ENCODE peak calls at places on chromosome 17, in six cellular contexts. G is IMR-90, S is psoas muscle, Q is endodermal cell, Z is heart right ventricle, F is fibroblast of lung. X is an unnamed sample.
A peak's percentile ranks its signal among the peaks of the same experiment; 100 is the strongest.

GRCh38 chr17:66944365-66945203 is 19.9 kb upstream of the CACNG4 start:
- DNase-seq in G (peak; percentile 38), S (no peak), Q (peak; percentile 71), Z (no peak), F (peak; percentile 66), X (no peak)

GRCh38 chr17:82787081-82787848 is 35.4 kb downstream of the TBCD start:
- DNase-seq in G (no peak), S (peak; percentile 95), Q (no peak), Z (no peak), F (peak; percentile 85), X (no peak)

GRCh38 chr17:8832711-8833352 is 33.7 kb upstream of the MFSD6L start:
- DNase-seq in G (no peak), S (no peak), Q (peak; percentile 97), Z (peak; percentile 31), F (no peak), X (peak; percentile 66)

GRCh38 chr17:63960430-63960829 is 12.3 kb downstream of the SCN4A start:
- DNase-seq in G (no peak), S (no peak), Q (peak; percentile 98), Z (no peak), F (no peak), X (no peak)

GRCh38 chr17:41171881-41172280 is 3.9 kb upstream of the KRTAP4-3 start:
- DNase-seq in G (peak; percentile 23), S (no peak), Q (no peak), Z (no peak), F (peak; percentile 4), X (no peak)

GRCh38 chr17:31596382-31597323 is 205.2 kb downstream of the RAB11FIP4 start:
- DNase-seq in G (peak; percentile 98), S (peak; percentile 94), Q (peak; percentile 89), Z (peak; percentile 75), F (peak; percentile 99), X (peak; percentile 19)

GRCh38 chr17:77613627-77614026 is 344.9 kb upstream of the TNRC6C start:
- DNase-seq in G (no peak), S (no peak), Q (peak; percentile 30), Z (no peak), F (no peak), X (no peak)

GRCh38 chr17:80882323-80882722 is 109.3 kb upstream of the CHMP6 start:
- DNase-seq in G (no peak), S (peak; percentile 34), Q (no peak), Z (no peak), F (no peak), X (no peak)

GRCh38 chr17:59756236-59756818 is 48.9 kb downstream of the VMP1 start:
- DNase-seq in G (peak; percentile 74), S (no peak), Q (no peak), Z (no peak), F (peak; percentile 98), X (no peak)

GRCh38 chr17:65472602-65473001 is 88.8 kb downstream of the AXIN2 start:
- DNase-seq in G (no peak), S (peak; percentile 85), Q (no peak), Z (no peak), F (peak; percentile 53), X (peak; percentile 19)

GRCh38 chr17:22460461-22461063 is 768.2 kb downstream of the KCNJ18 start:
- DNase-seq in G (no peak), S (no peak), Q (no peak), Z (no peak), F (no peak), X (no peak)

GRCh38 chr17:37182786-37183185 is 193.0 kb upstream of the C17orf78 start:
- DNase-seq in G (peak; percentile 15), S (no peak), Q (no peak), Z (no peak), F (peak; percentile 49), X (no peak)

GRCh38 chr17:80773243-80773991 is 218.2 kb upstream of the CHMP6 start:
- DNase-seq in G (peak; percentile 80), S (peak; percentile 94), Q (peak; percentile 81), Z (peak; percentile 63), F (peak; percentile 33), X (peak; percentile 45)

GRCh38 chr17:82384730-82385429 is 13.3 kb downstream of the UTS2R start:
- DNase-seq in G (peak; percentile 41), S (peak; percentile 89), Q (peak; percentile 78), Z (peak; percentile 58), F (peak; percentile 31), X (peak; percentile 73)

GRCh38 chr17:41772218-41772585 is 14.3 kb downstream of the JUP start:
- DNase-seq in G (no peak), S (no peak), Q (peak; percentile 84), Z (no peak), F (no peak), X (no peak)

GRCh38 chr17:82791532-82791931 is 39.7 kb downstream of the TBCD start:
- DNase-seq in G (peak; percentile 98), S (no peak), Q (no peak), Z (no peak), F (peak; percentile 96), X (no peak)

GRCh38 chr17:2797632-2798031 is 1.4 kb downstream of the RAP1GAP2 start:
- DNase-seq in G (no peak), S (no peak), Q (no peak), Z (no peak), F (no peak), X (no peak)

GRCh38 chr17:41697122-41697962 is 8.7 kb downstream of the EIF1 start:
- DNase-seq in G (peak; percentile 64), S (peak; percentile 89), Q (peak; percentile 37), Z (peak; percentile 44), F (no peak), X (peak; percentile 72)

GRCh38 chr17:10879110-10879509 is 41.2 kb upstream of the PIRT start:
- DNase-seq in G (no peak), S (peak; percentile 61), Q (peak; percentile 91), Z (peak; percentile 22), F (no peak), X (peak; percentile 50)

GRCh38 chr17:4945176-4945943 is 3.0 kb downstream of the PFN1 start:
- DNase-seq in G (peak; percentile 93), S (peak; percentile 90), Q (peak; percentile 81), Z (peak; percentile 49), F (peak; percentile 90), X (peak; percentile 60)

GRCh38 chr17:29347831-29348281 is 42.3 kb upstream of the TAOK1 start:
- DNase-seq in G (no peak), S (no peak), Q (peak; percentile 17), Z (no peak), F (peak; percentile 13), X (no peak)

GRCh38 chr17:66183529-66183928 is 8.4 kb downstream of the CEP112 start:
- DNase-seq in G (no peak), S (no peak), Q (no peak), Z (no peak), F (no peak), X (no peak)

GRCh38 chr17:31442860-31443259 is 51.4 kb downstream of the RAB11FIP4 start:
- DNase-seq in G (no peak), S (no peak), Q (no peak), Z (no peak), F (no peak), X (no peak)

GRCh38 chr17:46976626-46977270 is 2.3 kb downstream of the RPRML start:
- DNase-seq in G (no peak), S (no peak), Q (peak; percentile 85), Z (no peak), F (no peak), X (no peak)

GRCh38 chr17:55289978-55290377 is 25.2 kb downstream of the HLF start:
- DNase-seq in G (no peak), S (no peak), Q (no peak), Z (no peak), F (no peak), X (no peak)

GRCh38 chr17:76948726-76949342 is 80.6 kb downstream of the MGAT5B start:
- DNase-seq in G (no peak), S (peak; percentile 23), Q (no peak), Z (no peak), F (no peak), X (no peak)

DNA sequence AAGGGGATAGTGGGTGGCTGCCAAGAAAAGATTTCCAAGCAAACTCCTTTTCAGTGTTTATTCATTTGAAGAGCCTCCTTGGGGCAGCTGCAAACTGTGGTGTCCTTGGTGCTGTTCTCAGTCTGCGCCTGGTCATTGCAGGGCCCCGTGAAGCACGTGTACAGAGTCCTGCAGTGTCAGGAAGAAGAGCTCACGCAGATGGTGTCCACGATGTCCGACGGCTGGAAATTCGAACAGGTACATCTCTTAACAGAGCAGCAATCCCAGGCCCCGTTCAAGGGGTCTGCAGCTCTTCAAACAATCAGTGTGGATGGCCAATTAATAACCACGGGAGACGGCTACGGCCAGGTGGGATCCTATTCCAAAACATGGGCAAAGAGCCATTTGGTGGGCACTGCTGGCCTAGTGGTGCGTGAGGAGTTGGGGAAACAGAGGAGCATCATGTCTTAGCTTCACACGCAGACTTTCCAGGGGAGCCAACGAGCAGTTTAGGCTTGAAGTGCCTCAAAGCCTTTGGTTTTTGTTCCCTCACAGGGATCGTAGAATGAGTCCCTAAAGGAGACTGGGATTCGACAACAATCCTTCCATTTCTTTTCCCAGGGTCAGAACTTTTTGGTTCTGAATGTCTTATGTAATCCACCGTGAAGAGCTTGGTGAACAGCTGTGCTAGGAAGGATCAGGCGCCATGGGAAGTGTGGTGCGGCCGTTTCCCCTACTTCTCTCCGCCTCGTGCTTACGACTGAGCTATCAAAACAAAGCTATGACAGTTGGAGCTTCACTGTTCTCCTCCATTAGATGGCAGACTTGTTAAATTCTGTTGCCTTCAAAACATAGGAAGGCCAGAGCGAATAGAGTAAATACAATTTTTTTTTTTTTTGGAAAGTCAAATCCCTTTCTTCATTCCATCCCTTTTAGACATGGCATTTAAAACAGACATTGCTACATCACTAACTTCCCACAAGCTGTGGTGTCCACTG is 12.6 kb downstream of the KCTD2 start:
- DNase-seq in G (peak; percentile 81), S (no peak), Q (no peak), Z (no peak), F (peak; percentile 50), X (peak; percentile 53)
- H3K36me3 ChIP-seq in G (peaks cover 44% of the 10 kb centered on the region), S (peaks cover 65% of the 10 kb centered on the region), Q (peaks cover 80% of the 10 kb centered on the region), Z (peaks cover 28% of the 10 kb centered on the region), F (peaks cover 20% of the 10 kb centered on the region), X (no peaks in the 10 kb centered on the region)

GRCh38 chr17:42819939-42820535 is 4.0 kb downstream of the BECN1 start:
- DNase-seq in G (peak; percentile 37), S (peak; percentile 80), Q (peak; percentile 96), Z (peak; percentile 40), F (peak; percentile 46), X (peak; percentile 68)

GRCh38 chr17:42817866-42818265 is 6.2 kb downstream of the BECN1 start:
- DNase-seq in G (peak; percentile 56), S (no peak), Q (no peak), Z (no peak), F (peak; percentile 83), X (no peak)

GRCh38 chr17:42821176-42821575 is 2.9 kb downstream of the BECN1 start:
- DNase-seq in G (no peak), S (no peak), Q (no peak), Z (no peak), F (no peak), X (no peak)

GRCh38 chr17:42814633-42815399 is 9.3 kb downstream of the BECN1 start:
- DNase-seq in G (peak; percentile 81), S (no peak), Q (no peak), Z (no peak), F (peak; percentile 98), X (no peak)

GRCh38 chr17:42818379-42818778 is 5.7 kb downstream of the BECN1 start:
- DNase-seq in G (peak; percentile 33), S (no peak), Q (no peak), Z (no peak), F (peak; percentile 48), X (no peak)
- H3K27ac ChIP-seq in G (no peak overlapping the region), S (no peak overlapping the region), Q (no peak overlapping the region), Z (no peak overlapping the region), F (peak overlapping the region; percentile 49), X (no peak overlapping the region)

GRCh38 chr17:3798273-3799180 is 2.5 kb downstream of the ITGAE start:
- DNase-seq in G (no peak), S (no peak), Q (peak; percentile 47), Z (no peak), F (no peak), X (peak; percentile 81)
- H3K4me1 ChIP-seq in G (peaks cover 27% of the 10 kb centered on the region), S (no peaks in the 10 kb centered on the region), Q (no peaks in the 10 kb centered on the region), Z (peaks cover 11% of the 10 kb centered on the region), F (peaks cover 6% of the 10 kb centered on the region), X (peaks cover 30% of the 10 kb centered on the region)

GRCh38 chr17:52170963-52171572 is 12.6 kb upstream of the CA10 start:
- DNase-seq in G (no peak), S (no peak), Q (peak; percentile 88), Z (no peak), F (no peak), X (peak; percentile 57)
- H3K36me3 ChIP-seq in G (no peaks in the 10 kb centered on the region), S (no peaks in the 10 kb centered on the region), Q (no peaks in the 10 kb centered on the region), Z (no peaks in the 10 kb centered on the region), F (no peaks in the 10 kb centered on the region), X (no peaks in the 10 kb centered on the region)

X was measured in testis.